ENCODE peak calls at places on chromosomes 11 and 22, in ten cellular contexts. K is psoas muscle; A is H9; X is GM04504; I is GM20000; S is B cell; Y is cardiac muscle cell; J is stimulated activated CD4-positive, alpha-beta T cell treated with anti-CD3 and anti-CD28 coated beads, Interleukin-4, amount 100 ng/mL, for 24 hours; Z is Caco-2; C is Calu3. H is an unnamed sample.

GRCh38 chr22:48603621-48604320 is 1223.9 kb downstream of the BRD1 start:
- DNase-seq in A (no peak), J (no peak), K (no peak), Z (no peak), S (no peak), X (no peak), Y (no peak), I (no peak), C (no peak), H (no peak)

GRCh38 chr22:48919187-48919590 is 908.5 kb downstream of the BRD1 start:
- DNase-seq in A (peak), K (no peak), X (no peak), J (no peak), I (no peak), Y (no peak), Z (no peak), C (no peak), S (no peak), H (no peak)

GRCh38 chr11:20161230-20161918 is 1.1 kb upstream of the DBX1 start:
- DNase-seq in J (no peak), K (no peak), S (no peak), C (no peak), Z (no peak), X (no peak), I (no peak), Y (peak), A (peak), H (no peak)

GRCh38 chr22:23113847-23114720 is 27.7 kb downstream of the RSPH14 start:
- DNase-seq in Z (no peak), A (no peak), S (no peak), C (no peak), K (no peak), Y (no peak), X (no peak), J (no peak), I (no peak), H (no peak)

GRCh38 chr11:113885897-113886296 is 10.5 kb upstream of the USP28 start:
- DNase-seq in J (no peak), Y (no peak), I (no peak), X (no peak), A (no peak), C (no peak), S (no peak), K (no peak), Z (peak), H (no peak)

GRCh38 chr11:115616941-115617340 is 112.7 kb upstream of the CADM1 start:
- DNase-seq in C (no peak), J (no peak), X (peak), S (no peak), K (no peak), Y (peak), A (no peak), I (no peak), Z (no peak), H (no peak)

GRCh38 chr22:19942886-19943664 is 1.5 kb upstream of the TXNRD2 start:
- DNase-seq in Z (no peak), C (no peak), X (peak), Y (peak), I (no peak), J (no peak), A (peak), S (no peak), K (no peak), H (peak)

GRCh38 chr22:45997775-45998637 is 21.0 kb upstream of the WNT7B start:
- DNase-seq in S (no peak), Z (no peak), Y (no peak), J (no peak), I (no peak), C (no peak), X (peak), A (no peak), K (no peak), H (no peak)

GRCh38 chr11:57205046-57205671 is 23.4 kb downstream of the LRRC55 start:
- DNase-seq in A (peak), J (no peak), C (no peak), K (peak), Y (peak), S (no peak), I (no peak), Z (no peak), X (peak), H (no peak)

GRCh38 chr11:27076121-27076589 is 35.5 kb downstream of the BBOX1 start:
- DNase-seq in I (no peak), Z (no peak), J (no peak), Y (no peak), S (no peak), X (no peak), C (no peak), K (no peak), A (no peak), H (no peak)

GRCh38 chr11:16841984-16842383 is 103.5 kb downstream of the C11orf58 start:
- DNase-seq in Y (no peak), A (no peak), K (no peak), J (no peak), Z (no peak), C (no peak), I (no peak), X (no peak), S (no peak), H (no peak)

GRCh38 chr11:64372802-64373597 is 14.0 kb downstream of the RPS6KA4 start:
- DNase-seq in I (no peak), J (no peak), Y (no peak), Z (peak), C (peak), A (peak), S (no peak), K (no peak), X (no peak), H (peak)

GRCh38 chr11:61626580-61627380 is 45.9 kb upstream of the SYT7 start:
- DNase-seq in Y (no peak), K (peak), S (no peak), J (no peak), A (peak), X (no peak), I (no peak), Z (peak), C (peak), H (peak)

GRCh38 chr11:74347381-74347780 is 35.9 kb upstream of the P4HA3 start:
- DNase-seq in Z (no peak), C (no peak), X (no peak), K (no peak), S (no peak), I (no peak), A (no peak), Y (peak), J (no peak), H (peak)

GRCh38 chr11:46489668-46490560 is 98.3 kb upstream of the CHRM4 start:
- DNase-seq in J (peak), K (no peak), X (no peak), A (peak), Y (peak), I (peak), Z (peak), C (peak), S (no peak), H (peak)

GRCh38 chr11:10725114-10725906 is 25.7 kb upstream of the CTR9 start:
- DNase-seq in Z (no peak), X (peak), I (no peak), K (no peak), A (no peak), J (peak), Y (peak), S (no peak), C (no peak), H (no peak)

GRCh38 chr11:12259956-12260355 is 117.4 kb upstream of the PARVA start:
- DNase-seq in K (no peak), C (no peak), A (peak), X (no peak), S (no peak), J (no peak), Z (no peak), I (no peak), Y (no peak), H (no peak)

GRCh38 chr22:23478175-23478574 is 101.9 kb downstream of the IGLL1 start:
- DNase-seq in S (no peak), I (no peak), A (no peak), Z (no peak), J (no peak), Y (peak), K (no peak), X (no peak), C (no peak), H (no peak)

GRCh38 chr22:18076060-18076497 is 1.7 kb upstream of the PEX26 start:
- DNase-seq in X (peak), Z (peak), I (peak), Y (peak), A (peak), S (peak), K (peak), C (peak), J (peak), H (peak)

GRCh38 chr11:75275581-75275980 is 35.0 kb downstream of the TPBGL start:
- DNase-seq in Y (no peak), I (no peak), K (peak), A (peak), X (no peak), J (peak), Z (peak), S (peak), C (no peak), H (no peak)

H was measured in HepG2.